ENCODE peak calls at places on chromosomes 11 and 22, in eight cellular contexts. One of them, this sample, is unnamed.
A peak's percentile ranks its signal among the peaks of the same experiment; 100 is the strongest.

GRCh38 chr11:36164522-36165250 is 124.5 kb downstream of the COMMD9 start:
- DNase-seq in heart right ventricle: no peak
- DNase-seq in neural progenitor cell: no peak
- DNase-seq in psoas muscle: no peak
- DNase-seq in fibroblast of lung: peak; percentile 17
- DNase-seq in GM23338: no peak
- DNase-seq in MM.1S: no peak
- DNase-seq in cardiac muscle cell: no peak
- DNase-seq in this sample: no peak

GRCh38 chr22:49632199-49633009 is 195.3 kb downstream of the BRD1 start:
- DNase-seq in heart right ventricle: peak; percentile 62
- DNase-seq in neural progenitor cell: peak; percentile 93
- DNase-seq in psoas muscle: peak; percentile 75
- DNase-seq in fibroblast of lung: peak; percentile 52
- DNase-seq in GM23338: no peak
- DNase-seq in MM.1S: no peak
- DNase-seq in cardiac muscle cell: peak; percentile 83
- DNase-seq in this sample: no peak

GRCh38 chr22:35564975-35565867 is 24.6 kb downstream of the RASD2 start:
- DNase-seq in heart right ventricle: no peak
- DNase-seq in neural progenitor cell: no peak
- DNase-seq in psoas muscle: no peak
- DNase-seq in fibroblast of lung: peak; percentile 56
- DNase-seq in GM23338: no peak
- DNase-seq in MM.1S: no peak
- DNase-seq in cardiac muscle cell: no peak
- DNase-seq in this sample: no peak

GRCh38 chr11:84313830-84314359 is 1027.7 kb upstream of the CCDC90B start:
- DNase-seq in heart right ventricle: no peak
- DNase-seq in neural progenitor cell: no peak
- DNase-seq in psoas muscle: no peak
- DNase-seq in fibroblast of lung: peak; percentile 30
- DNase-seq in GM23338: no peak
- DNase-seq in MM.1S: no peak
- DNase-seq in cardiac muscle cell: no peak
- DNase-seq in this sample: no peak

GRCh38 chr22:36237462-36238347 is 1.6 kb downstream of the APOL2 start:
- DNase-seq in heart right ventricle: no peak
- DNase-seq in neural progenitor cell: no peak
- DNase-seq in psoas muscle: no peak
- DNase-seq in fibroblast of lung: peak; percentile 40
- DNase-seq in GM23338: no peak
- DNase-seq in MM.1S: peak; percentile 60
- DNase-seq in cardiac muscle cell: no peak
- DNase-seq in this sample: no peak

GRCh38 chr11:78033040-78033439 is 10.0 kb upstream of the KCTD14 start:
- DNase-seq in heart right ventricle: no peak
- DNase-seq in neural progenitor cell: no peak
- DNase-seq in psoas muscle: no peak
- DNase-seq in fibroblast of lung: no peak
- DNase-seq in GM23338: no peak
- DNase-seq in MM.1S: no peak
- DNase-seq in cardiac muscle cell: no peak
- DNase-seq in this sample: no peak

GRCh38 chr22:22692707-22693530 is 48.5 kb downstream of the GGTLC2 start:
- DNase-seq in heart right ventricle: no peak
- DNase-seq in neural progenitor cell: peak; percentile 55
- DNase-seq in psoas muscle: no peak
- DNase-seq in fibroblast of lung: peak; percentile 61
- DNase-seq in GM23338: peak; percentile 86
- DNase-seq in MM.1S: peak; percentile 44
- DNase-seq in cardiac muscle cell: no peak
- DNase-seq in this sample: no peak

GRCh38 chr11:45181595-45182550 is 35.4 kb downstream of the PRDM11 start:
- DNase-seq in heart right ventricle: no peak
- DNase-seq in neural progenitor cell: peak; percentile 13
- DNase-seq in psoas muscle: peak; percentile 61
- DNase-seq in fibroblast of lung: no peak
- DNase-seq in GM23338: no peak
- DNase-seq in MM.1S: no peak
- DNase-seq in cardiac muscle cell: no peak
- DNase-seq in this sample: no peak

GRCh38 chr11:102111011-102111786 is 952 bp downstream of the YAP1 start:
- DNase-seq in heart right ventricle: peak; percentile 76
- DNase-seq in neural progenitor cell: peak; percentile 93
- DNase-seq in psoas muscle: peak; percentile 89
- DNase-seq in fibroblast of lung: peak; percentile 88
- DNase-seq in GM23338: peak; percentile 94
- DNase-seq in MM.1S: peak; percentile 34
- DNase-seq in cardiac muscle cell: peak; percentile 94
- DNase-seq in this sample: peak; percentile 30
- TF ChIP-seq CTCF in heart right ventricle: peak; percentile 21
- TF ChIP-seq CTCF in neural progenitor cell: peak; percentile 36
- TF ChIP-seq CTCF in psoas muscle: no peak
- TF ChIP-seq CTCF in fibroblast of lung: peak; percentile 6
- TF ChIP-seq CTCF in GM23338: peak; percentile 31
- TF ChIP-seq CTCF in MM.1S: peak; percentile 13
- TF ChIP-seq CTCF in cardiac muscle cell: peak; percentile 10
- TF ChIP-seq CTCF in this sample: no peak

GRCh38 chr11:94544582-94544831 is 786 bp downstream of the FUT4 start:
- DNase-seq in heart right ventricle: no peak
- DNase-seq in neural progenitor cell: no peak
- DNase-seq in psoas muscle: no peak
- DNase-seq in fibroblast of lung: no peak
- DNase-seq in GM23338: no peak
- DNase-seq in MM.1S: no peak
- DNase-seq in cardiac muscle cell: no peak
- DNase-seq in this sample: no peak

GRCh38 chr11:94546886-94547285 is 3.2 kb downstream of the FUT4 start:
- DNase-seq in heart right ventricle: no peak
- DNase-seq in neural progenitor cell: no peak
- DNase-seq in psoas muscle: no peak
- DNase-seq in fibroblast of lung: no peak
- DNase-seq in GM23338: no peak
- DNase-seq in MM.1S: no peak
- DNase-seq in cardiac muscle cell: peak; percentile 18
- DNase-seq in this sample: no peak

GRCh38 chr11:94543695-94544581 is at the start of gene FUT4:
- DNase-seq in heart right ventricle: peak; percentile 85
- DNase-seq in neural progenitor cell: peak; percentile 94
- DNase-seq in psoas muscle: peak; percentile 91
- DNase-seq in fibroblast of lung: peak; percentile 79
- DNase-seq in GM23338: peak; percentile 94
- DNase-seq in MM.1S: peak; percentile 85
- DNase-seq in cardiac muscle cell: peak; percentile 91
- DNase-seq in this sample: peak; percentile 29

GRCh38 chr11:94544832-94545640 is 1.3 kb downstream of the FUT4 start:
- DNase-seq in heart right ventricle: peak; percentile 11
- DNase-seq in neural progenitor cell: peak; percentile 13
- DNase-seq in psoas muscle: peak; percentile 62
- DNase-seq in fibroblast of lung: no peak
- DNase-seq in GM23338: peak; percentile 51
- DNase-seq in MM.1S: no peak
- DNase-seq in cardiac muscle cell: no peak
- DNase-seq in this sample: no peak

GRCh38 chr11:94545641-94546470 is 2.1 kb downstream of the FUT4 start:
- DNase-seq in heart right ventricle: no peak
- DNase-seq in neural progenitor cell: no peak
- DNase-seq in psoas muscle: no peak
- DNase-seq in fibroblast of lung: no peak
- DNase-seq in GM23338: peak; percentile 24
- DNase-seq in MM.1S: no peak
- DNase-seq in cardiac muscle cell: no peak
- DNase-seq in this sample: no peak
- H3K4me1 ChIP-seq in heart right ventricle: peaks cover 55% of the 10 kb centered on the region
- H3K4me1 ChIP-seq in neural progenitor cell: peaks cover 8% of the 10 kb centered on the region
- H3K4me1 ChIP-seq in psoas muscle: peaks cover 16% of the 10 kb centered on the region
- H3K4me1 ChIP-seq in fibroblast of lung: no peaks in the 10 kb centered on the region
- H3K4me1 ChIP-seq in GM23338: peaks cover 20% of the 10 kb centered on the region
- H3K4me1 ChIP-seq in MM.1S: peaks cover 4% of the 10 kb centered on the region
- H3K4me1 ChIP-seq in cardiac muscle cell: peaks cover 8% of the 10 kb centered on the region
- H3K4me1 ChIP-seq in this sample: peaks cover 61% of the 10 kb centered on the region

GRCh38 chr11:33402066-33402465 is 144.9 kb downstream of the HIPK3 start:
- DNase-seq in heart right ventricle: no peak
- DNase-seq in neural progenitor cell: no peak
- DNase-seq in psoas muscle: no peak
- DNase-seq in fibroblast of lung: no peak
- DNase-seq in GM23338: no peak
- DNase-seq in MM.1S: no peak
- DNase-seq in cardiac muscle cell: no peak
- DNase-seq in this sample: no peak
- TF ChIP-seq CTCF in heart right ventricle: no peak
- TF ChIP-seq CTCF in neural progenitor cell: no peak
- TF ChIP-seq CTCF in psoas muscle: no peak
- TF ChIP-seq CTCF in fibroblast of lung: no peak
- TF ChIP-seq CTCF in GM23338: no peak
- TF ChIP-seq CTCF in MM.1S: no peak
- TF ChIP-seq CTCF in cardiac muscle cell: no peak
- TF ChIP-seq CTCF in this sample: no peak

DNA sequence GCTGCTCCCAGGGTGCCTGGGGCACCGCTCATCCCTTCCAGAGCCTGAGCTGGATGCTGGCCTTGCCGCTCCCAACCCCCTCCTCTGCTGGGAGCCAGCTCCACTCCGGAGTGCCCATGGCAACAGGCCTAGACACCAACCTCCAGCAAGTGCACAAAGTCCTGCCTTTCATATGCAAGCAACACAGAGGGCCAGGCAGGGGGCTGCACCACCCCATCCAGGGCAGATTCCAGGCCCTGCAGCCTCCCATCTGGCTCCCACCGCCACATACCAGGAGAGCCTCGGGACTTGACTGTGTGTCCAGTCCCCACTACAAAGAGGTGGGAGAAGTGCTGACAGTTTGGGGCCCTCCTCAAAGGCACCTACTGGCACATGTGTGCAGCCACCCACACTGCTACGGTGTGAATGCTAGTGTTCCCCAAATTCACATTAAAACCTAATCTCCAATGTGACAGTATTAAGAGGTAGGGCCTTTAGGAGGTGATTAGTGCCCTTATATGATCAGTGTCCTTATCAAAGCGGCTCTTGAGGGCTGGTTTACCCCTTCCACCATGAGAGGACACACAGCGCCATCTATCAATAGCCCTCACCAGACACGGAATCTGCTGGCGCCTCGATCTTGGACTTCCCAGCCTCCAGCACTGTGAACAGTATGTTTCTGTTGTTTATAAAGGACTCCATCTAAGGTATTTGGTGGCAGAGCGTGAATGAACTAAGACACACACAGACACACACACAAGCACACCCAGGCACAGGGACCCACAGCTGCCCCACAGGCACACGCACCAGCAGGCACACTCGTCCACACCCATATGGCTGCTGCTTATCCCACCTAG is 16.2 kb downstream of the ARVCF start:
- DNase-seq in heart right ventricle: peak; percentile 67
- DNase-seq in neural progenitor cell: no peak
- DNase-seq in psoas muscle: peak; percentile 30
- DNase-seq in fibroblast of lung: no peak
- DNase-seq in GM23338: peak; percentile 30
- DNase-seq in MM.1S: no peak
- DNase-seq in cardiac muscle cell: peak; percentile 54
- DNase-seq in this sample: no peak
- H3K4me1 ChIP-seq in heart right ventricle: peaks cover 49% of the 10 kb centered on the region
- H3K4me1 ChIP-seq in neural progenitor cell: peaks cover 33% of the 10 kb centered on the region
- H3K4me1 ChIP-seq in psoas muscle: peaks cover 17% of the 10 kb centered on the region
- H3K4me1 ChIP-seq in fibroblast of lung: peaks cover 4% of the 10 kb centered on the region
- H3K4me1 ChIP-seq in GM23338: peaks cover 17% of the 10 kb centered on the region
- H3K4me1 ChIP-seq in MM.1S: no peaks in the 10 kb centered on the region
- H3K4me1 ChIP-seq in cardiac muscle cell: peaks cover 42% of the 10 kb centered on the region
- H3K4me1 ChIP-seq in this sample: peaks cover 7% of the 10 kb centered on the region

GRCh38 chr22:27730649-27731433 is 70.7 kb downstream of the MN1 start:
- DNase-seq in heart right ventricle: no peak
- DNase-seq in neural progenitor cell: peak; percentile 53
- DNase-seq in psoas muscle: no peak
- DNase-seq in fibroblast of lung: no peak
- DNase-seq in GM23338: peak; percentile 76
- DNase-seq in MM.1S: no peak
- DNase-seq in cardiac muscle cell: peak; percentile 42
- DNase-seq in this sample: no peak

GRCh38 chr22:27726344-27726725 is 75.2 kb downstream of the MN1 start:
- DNase-seq in heart right ventricle: peak; percentile 68
- DNase-seq in neural progenitor cell: no peak
- DNase-seq in psoas muscle: no peak
- DNase-seq in fibroblast of lung: no peak
- DNase-seq in GM23338: no peak
- DNase-seq in MM.1S: no peak
- DNase-seq in cardiac muscle cell: no peak
- DNase-seq in this sample: no peak

GRCh38 chr22:27724706-27725105 is 76.8 kb downstream of the MN1 start:
- DNase-seq in heart right ventricle: no peak
- DNase-seq in neural progenitor cell: no peak
- DNase-seq in psoas muscle: no peak
- DNase-seq in fibroblast of lung: no peak
- DNase-seq in GM23338: no peak
- DNase-seq in MM.1S: no peak
- DNase-seq in cardiac muscle cell: no peak
- DNase-seq in this sample: no peak

GRCh38 chr22:27726726-27727449 is 74.7 kb downstream of the MN1 start:
- DNase-seq in heart right ventricle: peak; percentile 79
- DNase-seq in neural progenitor cell: no peak
- DNase-seq in psoas muscle: peak; percentile 64
- DNase-seq in fibroblast of lung: peak; percentile 70
- DNase-seq in GM23338: peak; percentile 44
- DNase-seq in MM.1S: no peak
- DNase-seq in cardiac muscle cell: no peak
- DNase-seq in this sample: no peak

DNA sequence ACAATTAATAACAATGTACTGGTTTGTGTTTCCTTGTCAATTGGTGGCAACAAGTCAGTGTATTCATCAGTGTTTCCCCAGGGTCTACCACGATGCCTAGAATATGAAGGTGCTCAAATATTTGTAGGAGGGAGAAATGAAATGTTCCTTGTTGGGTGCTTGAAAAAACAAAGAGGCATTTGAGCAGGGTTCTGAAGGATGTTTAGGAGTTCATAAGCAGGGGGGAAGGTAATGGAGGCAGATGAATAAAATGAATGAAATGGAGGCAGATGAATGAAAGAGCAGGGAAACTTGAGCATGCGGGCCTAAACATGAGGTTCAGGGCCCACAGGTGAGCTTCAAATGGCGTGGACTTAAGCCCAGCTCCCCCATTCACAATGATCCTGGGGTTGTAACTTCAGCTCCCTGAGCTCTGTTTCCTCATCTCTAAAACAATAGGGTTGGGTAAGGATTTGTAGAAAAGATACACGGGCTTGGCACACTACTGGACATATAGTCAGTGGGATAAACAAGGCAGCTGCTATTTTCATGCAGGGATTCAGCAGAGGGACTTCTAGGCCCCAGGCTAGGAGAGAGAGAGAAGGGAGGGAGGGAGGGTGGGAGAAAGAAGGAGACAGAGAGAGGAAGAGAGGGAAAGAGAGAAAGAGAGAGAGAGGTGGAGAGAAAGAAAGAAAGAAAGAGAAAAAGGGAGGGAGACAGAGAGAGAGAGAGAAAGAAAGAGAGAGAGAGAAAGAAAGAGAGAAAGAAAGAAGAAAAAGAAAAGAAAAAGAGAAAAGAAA is 73.7 kb downstream of the MN1 start:
- DNase-seq in heart right ventricle: no peak
- DNase-seq in neural progenitor cell: no peak
- DNase-seq in psoas muscle: no peak
- DNase-seq in fibroblast of lung: no peak
- DNase-seq in GM23338: no peak
- DNase-seq in MM.1S: no peak
- DNase-seq in cardiac muscle cell: no peak
- DNase-seq in this sample: no peak
- TF ChIP-seq CTCF in heart right ventricle: no peak
- TF ChIP-seq CTCF in neural progenitor cell: no peak
- TF ChIP-seq CTCF in psoas muscle: no peak
- TF ChIP-seq CTCF in fibroblast of lung: no peak
- TF ChIP-seq CTCF in GM23338: no peak
- TF ChIP-seq CTCF in MM.1S: no peak
- TF ChIP-seq CTCF in cardiac muscle cell: no peak
- TF ChIP-seq CTCF in this sample: no peak

GRCh38 chr22:30304495-30305244 is 15.4 kb upstream of the CASTOR1 start:
- DNase-seq in heart right ventricle: no peak
- DNase-seq in neural progenitor cell: no peak
- DNase-seq in psoas muscle: no peak
- DNase-seq in fibroblast of lung: no peak
- DNase-seq in GM23338: no peak
- DNase-seq in MM.1S: no peak
- DNase-seq in cardiac muscle cell: no peak
- DNase-seq in this sample: no peak
- H3K4me1 ChIP-seq in heart right ventricle: peaks cover 100% of the 10 kb centered on the region
- H3K4me1 ChIP-seq in neural progenitor cell: peaks cover 6% of the 10 kb centered on the region
- H3K4me1 ChIP-seq in psoas muscle: peaks cover 13% of the 10 kb centered on the region
- H3K4me1 ChIP-seq in fibroblast of lung: peaks cover 30% of the 10 kb centered on the region
- H3K4me1 ChIP-seq in GM23338: no peaks in the 10 kb centered on the region
- H3K4me1 ChIP-seq in MM.1S: peaks cover 65% of the 10 kb centered on the region
- H3K4me1 ChIP-seq in cardiac muscle cell: no peaks in the 10 kb centered on the region
- H3K4me1 ChIP-seq in this sample: peaks cover 88% of the 10 kb centered on the region